ENCODE peak calls at places on chromosomes 6 and 20, in four cellular contexts. H, Z, V and M are unnamed samples. For H3K4me1, the result is how much of the 10 kb centered on the place peaks cover.

GRCh38 chr6:29941006-29941405 is 1.3 kb upstream of the HLA-A start:
- DNase-seq in H (no peak), Z (no peak), V (no peak), M (no peak)

GRCh38 chr20:40635990-40636389 is 53.0 kb downstream of the MAFB start:
- DNase-seq in H (no peak), Z (no peak), V (peak), M (no peak)

GRCh38 chr6:13355969-13356368 is 27.6 kb upstream of the TBC1D7 start:
- DNase-seq in H (no peak), Z (no peak), V (no peak), M (no peak)

GRCh38 chr20:40753472-40753871 is 64.4 kb upstream of the MAFB start:
- DNase-seq in H (no peak), Z (no peak), V (no peak), M (no peak)

GRCh38 chr6:11459002-11459658 is 78.4 kb upstream of the TMEM170B start:
- DNase-seq in H (no peak), Z (no peak), V (no peak), M (no peak)

GRCh38 chr20:3222635-3223600 is 13.6 kb downstream of the ITPA start:
- DNase-seq in H (no peak), Z (no peak), V (no peak), M (peak)

GRCh38 chr6:40563111-40563510 is 24.1 kb downstream of the LRFN2 start:
- DNase-seq in H (no peak), Z (no peak), V (no peak), M (no peak)

GRCh38 chr20:24017160-24017761 is 28.7 kb upstream of the GGTLC1 start:
- DNase-seq in H (no peak), Z (no peak), V (no peak), M (no peak)

GRCh38 chr6:144546807-144547206 is 261.7 kb downstream of the UTRN start:
- DNase-seq in H (no peak), Z (no peak), V (no peak), M (no peak)

GRCh38 chr20:62172666-62173065 is 10.2 kb upstream of the MTG2 start:
- DNase-seq in H (no peak), Z (no peak), V (no peak), M (no peak)

GRCh38 chr6:10526156-10526555 is 5.0 kb downstream of the GCNT2 start:
- DNase-seq in H (no peak), Z (no peak), V (no peak), M (no peak)

GRCh38 chr6:140846518-140847277 is 1286.0 kb upstream of the GJE1 start:
- DNase-seq in H (no peak), Z (no peak), V (no peak), M (no peak)

GRCh38 chr6:33977606-33978438 is 168.1 kb downstream of the GRM4 start:
- DNase-seq in H (no peak), Z (no peak), V (peak), M (no peak)

GRCh38 chr6:31158863-31159855 is 770 bp downstream of the TCF19 start:
- DNase-seq in H (no peak), Z (peak), V (no peak), M (no peak)

GRCh38 chr20:4717816-4718215 is 3.9 kb upstream of the PRND start:
- DNase-seq in H (no peak), Z (no peak), V (no peak), M (no peak)

GRCh38 chr6:165649152-165649551 is 13.9 kb downstream of the PDE10A start:
- DNase-seq in H (no peak), Z (no peak), V (no peak), M (no peak)

GRCh38 chr6:145756170-145756662 is 20.9 kb upstream of the EPM2A start:
- DNase-seq in H (no peak), Z (no peak), V (no peak), M (peak)

GRCh38 chr20:17807670-17808069 is 107.9 kb downstream of the BANF2 start:
- DNase-seq in H (no peak), Z (no peak), V (peak), M (no peak)

GRCh38 chr6:21438986-21439352 is 154.6 kb upstream of the SOX4 start:
- DNase-seq in H (no peak), Z (no peak), V (no peak), M (no peak)

GRCh38 chr6:159691133-159691962 is 1.7 kb downstream of the SOD2 start:
- DNase-seq in H (peak), Z (no peak), V (no peak), M (peak)

GRCh38 chr20:62804632-62805364 is at the start of gene OGFR:
- DNase-seq in H (no peak), Z (peak), V (peak), M (peak)

GRCh38 chr20:57620274-57620990 is at the start of gene ZBP1:
- DNase-seq in H (no peak), Z (peak), V (no peak), M (peak)

GRCh38 chr6:150016324-150017185 is 8.8 kb downstream of the RAET1L start:
- DNase-seq in H (peak), Z (peak), V (peak), M (peak)

GRCh38 chr6:136921521-136921935 is 573 bp upstream of the SLC35D3 start:
- DNase-seq in H (no peak), Z (no peak), V (no peak), M (no peak)

GRCh38 chr6:82862543-82862942 is 203.1 kb downstream of the UBE3D start:
- DNase-seq in H (peak), Z (no peak), V (no peak), M (no peak)

GRCh38 chr6:131366223-131366622 is 206.8 kb upstream of the ARG1 start:
- DNase-seq in H (no peak), Z (no peak), V (no peak), M (no peak)

DNA sequence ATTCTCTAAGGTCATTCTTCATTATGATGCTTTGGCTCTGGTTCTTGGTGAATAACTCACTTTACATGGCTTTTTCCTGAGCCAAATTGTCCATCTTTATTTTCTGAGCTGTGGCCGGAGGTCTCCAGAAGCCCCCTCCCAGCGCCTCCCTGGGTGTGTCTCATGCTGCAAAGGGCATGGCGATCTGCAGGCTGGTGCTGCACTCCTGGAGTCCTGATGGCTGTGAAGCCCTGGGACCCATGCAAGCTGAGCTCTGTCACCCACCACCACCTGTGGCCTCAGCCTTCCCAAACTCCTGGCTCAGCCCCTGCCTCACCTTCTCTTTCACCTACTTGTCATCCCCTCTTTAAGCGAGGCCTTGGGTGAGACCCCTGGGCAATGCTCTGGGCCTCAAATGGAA is 96.9 kb downstream of the CEBPB start:
- DNase-seq in H (no peak), Z (no peak), V (no peak), M (no peak)
- H3K4me1 ChIP-seq in H (half or more), Z (under half), V (under half), M (under half)

DNA sequence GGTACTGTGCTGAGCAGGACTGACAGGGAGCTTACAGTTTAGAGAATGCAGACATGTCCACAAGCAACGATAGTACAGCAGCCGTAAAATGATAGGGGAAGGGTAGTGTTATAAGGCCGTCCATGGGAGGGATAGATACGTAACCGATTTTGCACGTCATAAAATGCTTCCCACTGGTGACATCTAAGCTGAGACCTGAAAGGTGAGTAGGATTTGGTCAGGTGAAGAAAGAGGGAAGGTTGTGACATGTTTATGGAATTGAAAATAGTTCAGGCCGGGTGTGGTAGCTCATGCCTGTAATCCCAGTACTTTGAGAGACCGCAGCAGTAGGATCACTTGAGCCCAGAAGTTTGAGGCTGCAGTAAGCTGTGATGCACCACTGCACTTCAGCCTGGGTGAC is 25.6 kb downstream of the SNX9 start:
- DNase-seq in H (no peak), Z (no peak), V (no peak), M (no peak)
- H3K4me1 ChIP-seq in H (under half), Z (under half), V (under half), M (under half)

DNA sequence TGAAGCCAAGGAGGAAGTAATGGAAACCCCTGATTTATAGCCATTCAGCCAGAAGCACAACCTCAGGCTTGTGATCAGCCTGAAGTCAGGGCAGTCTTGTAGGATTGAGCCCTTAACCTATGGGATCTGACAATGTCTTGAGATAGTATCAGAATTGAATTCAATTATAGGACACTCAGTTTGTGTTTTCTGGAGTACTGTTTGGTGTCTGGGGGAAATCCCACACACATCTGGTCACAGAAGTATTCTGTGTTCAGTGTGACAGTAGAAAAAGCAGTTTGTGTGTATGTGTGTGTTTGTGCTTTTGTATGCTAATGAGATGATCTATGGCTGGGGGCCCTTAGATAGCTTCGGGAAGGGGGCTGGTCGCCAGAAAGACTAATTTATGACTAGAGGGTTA is 5.7 kb downstream of the NT5E start:
- DNase-seq in H (no peak), Z (no peak), V (no peak), M (no peak)
- H3K4me1 ChIP-seq in H (half or more), Z (under half), V (under half), M (under half)

DNA sequence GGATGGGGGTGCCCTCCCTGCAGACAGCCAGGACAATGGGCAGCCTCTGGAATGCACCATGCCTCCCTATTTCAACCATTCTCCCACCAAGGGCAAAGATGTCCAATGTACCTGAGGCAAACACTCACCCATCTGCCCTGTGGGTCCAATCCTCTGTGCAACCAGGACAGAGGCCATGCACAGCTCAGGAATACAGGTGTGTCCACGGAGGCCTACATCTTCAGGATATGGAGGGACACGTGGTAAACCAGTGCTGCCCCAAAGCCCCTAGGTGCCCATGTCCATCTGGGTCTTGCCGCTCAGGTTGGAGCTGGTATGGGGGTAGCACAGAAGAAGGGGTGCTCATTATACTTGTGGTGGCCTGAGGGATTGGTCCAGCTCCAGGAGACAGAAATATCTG is 20.4 kb upstream of the TAF8 start:
- DNase-seq in H (no peak), Z (no peak), V (no peak), M (no peak)
- H3K4me1 ChIP-seq in H (under half), Z (half or more), V (under half), M (under half)

DNA sequence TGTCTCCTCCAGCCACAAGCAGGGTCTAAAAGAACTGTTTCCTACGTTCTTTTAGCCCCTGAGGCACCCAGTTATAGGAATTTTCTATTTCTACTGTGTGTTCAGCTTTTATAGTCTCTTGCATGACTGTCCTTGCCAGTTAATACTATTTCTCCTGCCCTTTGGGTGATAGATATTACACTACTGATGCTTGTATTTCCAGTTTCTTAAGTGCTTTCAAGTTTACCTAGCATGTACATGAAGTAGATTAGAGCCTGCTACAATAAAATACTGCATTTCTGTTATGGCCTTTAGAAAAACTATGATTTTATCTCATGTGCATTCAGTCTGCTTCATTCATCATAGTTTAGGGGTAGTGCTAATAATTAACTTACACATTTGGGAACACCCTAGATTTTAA is 89.6 kb downstream of the FOXO3 start:
- DNase-seq in H (no peak), Z (no peak), V (no peak), M (no peak)
- H3K4me1 ChIP-seq in H (under half), Z (under half), V (under half), M (under half)

DNA sequence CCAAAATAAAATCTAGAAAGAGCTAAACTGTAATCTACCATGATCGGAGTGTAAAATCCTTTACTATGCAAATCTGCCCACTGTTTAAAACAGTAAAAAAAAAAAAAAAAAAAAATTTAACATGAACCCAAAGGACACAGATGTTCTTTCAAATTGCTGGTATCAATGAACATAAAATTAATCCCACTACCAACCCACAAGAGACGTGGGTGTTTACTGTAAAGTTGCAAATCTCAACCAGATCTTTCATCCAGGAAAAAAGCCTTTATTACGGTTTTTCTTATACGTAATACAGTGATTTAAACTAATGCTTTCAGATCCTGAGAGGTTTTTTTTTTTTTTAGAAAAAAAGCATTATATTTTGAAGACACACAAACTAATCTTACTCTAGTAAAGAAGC is 2.5 kb downstream of the CDK19 start:
- DNase-seq in H (no peak), Z (no peak), V (no peak), M (no peak)
- H3K4me1 ChIP-seq in H (under half), Z (under half), V (under half), M (under half)

DNA sequence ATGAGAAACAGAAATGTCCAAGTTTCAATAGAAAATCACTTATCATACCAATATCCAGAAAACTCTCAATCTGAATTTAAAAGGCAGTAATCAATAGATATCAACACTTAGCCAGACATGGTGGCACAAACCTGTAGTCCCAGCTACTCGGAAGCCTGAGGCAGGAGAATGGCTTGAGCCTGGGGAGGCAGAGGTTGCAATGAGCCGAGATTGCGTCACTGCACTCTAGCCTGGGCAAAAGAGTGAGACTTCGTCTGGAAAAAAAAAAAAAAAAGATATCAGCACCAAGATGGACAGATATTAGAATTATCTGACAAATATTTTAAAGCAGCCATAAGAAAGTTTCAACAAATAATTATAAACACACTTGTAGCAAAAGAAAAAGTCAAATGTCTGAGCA is 47.0 kb downstream of the TCP11 start:
- DNase-seq in H (no peak), Z (no peak), V (peak), M (no peak)
- H3K4me1 ChIP-seq in H (under half), Z (under half), V (under half), M (under half)

GRCh38 chr20:63848003-63848911 is 13.0 kb upstream of the ABHD16B start:
- DNase-seq in H (no peak), Z (no peak), V (no peak), M (no peak)
- H3K4me1 ChIP-seq in H (under half), Z (under half), V (under half), M (under half)

DNA sequence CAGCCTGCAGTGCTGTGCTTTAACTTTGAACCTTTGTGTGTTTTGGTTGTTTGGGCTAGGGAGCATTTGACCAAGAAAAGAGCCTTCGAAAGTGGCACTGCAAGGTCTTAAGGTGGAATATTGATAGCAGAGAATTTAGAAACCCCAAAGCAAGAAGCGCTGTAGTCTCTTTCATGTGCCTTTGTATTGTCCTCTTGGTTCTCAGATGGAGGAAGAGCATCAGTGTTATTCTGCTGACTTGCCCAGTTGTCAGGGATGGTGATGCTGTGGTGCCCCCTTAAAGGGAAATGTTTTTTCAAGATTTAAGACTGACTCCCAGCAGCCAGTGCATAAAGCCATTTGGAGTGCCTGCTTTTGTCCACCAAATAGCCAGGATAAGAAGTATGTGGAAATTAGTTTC is 102.7 kb upstream of the INSM1 start:
- DNase-seq in H (no peak), Z (no peak), V (no peak), M (no peak)
- H3K4me1 ChIP-seq in H (under half), Z (under half), V (under half), M (under half)